ENCODE peak calls at places on chromosomes 12 and 14, in four cellular contexts. One of them, this sample, is unnamed.

GRCh38 chr12:61220337-61220736 is 1039.9 kb upstream of the USP15 start:
- DNase-seq in T follicular helper cell: no peak
- DNase-seq in ovary: no peak
- DNase-seq in MV-4-11: no peak
- DNase-seq in this sample: no peak

GRCh38 chr12:115374480-115375187 is 690.7 kb upstream of the TBX3 start:
- DNase-seq in ovary: no peak
- DNase-seq in MV-4-11: no peak
- DNase-seq in T follicular helper cell: no peak
- DNase-seq in this sample: no peak

GRCh38 chr12:24617471-24617870 is 331.4 kb downstream of the BCAT1 start:
- DNase-seq in ovary: no peak
- DNase-seq in T follicular helper cell: no peak
- DNase-seq in MV-4-11: no peak
- DNase-seq in this sample: no peak

GRCh38 chr12:93702707-93703305 is 25.6 kb downstream of the CRADD start:
- DNase-seq in ovary: no peak
- DNase-seq in MV-4-11: no peak
- DNase-seq in T follicular helper cell: no peak
- DNase-seq in this sample: no peak

GRCh38 chr12:126397071-126397571 is 1331.9 kb downstream of the AACS start:
- DNase-seq in MV-4-11: peak
- DNase-seq in ovary: no peak
- DNase-seq in T follicular helper cell: no peak
- DNase-seq in this sample: no peak

GRCh38 chr14:66443158-66443695 is 42.9 kb upstream of the CCDC196 start:
- DNase-seq in MV-4-11: no peak
- DNase-seq in ovary: no peak
- DNase-seq in T follicular helper cell: no peak
- DNase-seq in this sample: no peak

GRCh38 chr14:67526676-67527459 is 6.2 kb upstream of the PLEKHH1 start:
- DNase-seq in MV-4-11: peak
- DNase-seq in ovary: no peak
- DNase-seq in T follicular helper cell: no peak
- DNase-seq in this sample: peak

GRCh38 chr14:41235466-41235865 is 371.2 kb upstream of the LRFN5 start:
- DNase-seq in T follicular helper cell: no peak
- DNase-seq in MV-4-11: no peak
- DNase-seq in ovary: no peak
- DNase-seq in this sample: no peak

GRCh38 chr12:70032076-70032475 is 207.0 kb downstream of the MYRFL start:
- DNase-seq in MV-4-11: peak
- DNase-seq in ovary: no peak
- DNase-seq in T follicular helper cell: no peak
- DNase-seq in this sample: no peak

GRCh38 chr12:101667591-101667990 is 29.8 kb upstream of the CHPT1 start:
- DNase-seq in T follicular helper cell: no peak
- DNase-seq in ovary: no peak
- DNase-seq in MV-4-11: no peak
- DNase-seq in this sample: no peak

GRCh38 chr12:80869264-80869663 is 68.5 kb downstream of the LIN7A start:
- DNase-seq in MV-4-11: no peak
- DNase-seq in ovary: no peak
- DNase-seq in T follicular helper cell: no peak
- DNase-seq in this sample: no peak

GRCh38 chr14:91059576-91060471 is 617 bp downstream of the RPS6KA5 start:
- DNase-seq in MV-4-11: peak
- DNase-seq in T follicular helper cell: peak
- DNase-seq in ovary: peak
- DNase-seq in this sample: peak

GRCh38 chr12:51307655-51308593 is 16.1 kb downstream of the BIN2 start:
- DNase-seq in MV-4-11: no peak
- DNase-seq in ovary: no peak
- DNase-seq in T follicular helper cell: no peak
- DNase-seq in this sample: no peak

GRCh38 chr14:70754989-70755388 is 54.3 kb downstream of the MAP3K9 start:
- DNase-seq in T follicular helper cell: no peak
- DNase-seq in MV-4-11: no peak
- DNase-seq in ovary: no peak
- DNase-seq in this sample: no peak

GRCh38 chr14:29926701-29927595 is 699 bp downstream of the PRKD1 start:
- DNase-seq in T follicular helper cell: no peak
- DNase-seq in MV-4-11: no peak
- DNase-seq in ovary: peak
- DNase-seq in this sample: no peak

GRCh38 chr12:130613831-130614230 is 102.3 kb downstream of the RIMBP2 start:
- DNase-seq in MV-4-11: no peak
- DNase-seq in ovary: no peak
- DNase-seq in T follicular helper cell: no peak
- DNase-seq in this sample: no peak

GRCh38 chr12:121182222-121182896 is 27.6 kb upstream of the P2RX4 start:
- DNase-seq in T follicular helper cell: no peak
- DNase-seq in ovary: no peak
- DNase-seq in MV-4-11: no peak
- DNase-seq in this sample: no peak

GRCh38 chr12:112167728-112168525 is 42.6 kb downstream of the TRAFD1 start:
- DNase-seq in ovary: no peak
- DNase-seq in T follicular helper cell: no peak
- DNase-seq in MV-4-11: no peak
- DNase-seq in this sample: no peak

GRCh38 chr14:22333408-22334274 is 255.4 kb downstream of the DAD1 start:
- DNase-seq in ovary: no peak
- DNase-seq in MV-4-11: no peak
- DNase-seq in T follicular helper cell: no peak
- DNase-seq in this sample: no peak

GRCh38 chr12:51460519-51460918 is 35.9 kb downstream of the SLC4A8 start:
- DNase-seq in ovary: no peak
- DNase-seq in T follicular helper cell: no peak
- DNase-seq in MV-4-11: no peak
- DNase-seq in this sample: no peak

GRCh38 chr14:28879571-28879970 is 113.0 kb downstream of the FOXG1 start:
- DNase-seq in ovary: no peak
- DNase-seq in T follicular helper cell: no peak
- DNase-seq in MV-4-11: no peak
- DNase-seq in this sample: no peak

GRCh38 chr12:3257411-3257810 is 180.2 kb downstream of the TSPAN9 start:
- DNase-seq in ovary: no peak
- DNase-seq in T follicular helper cell: no peak
- DNase-seq in MV-4-11: no peak
- DNase-seq in this sample: no peak

GRCh38 chr12:123860369-123860768 is 98.3 kb downstream of the DNAH10 start:
- DNase-seq in ovary: no peak
- DNase-seq in MV-4-11: no peak
- DNase-seq in T follicular helper cell: no peak
- DNase-seq in this sample: no peak

GRCh38 chr14:100345711-100346110 is 22.6 kb downstream of the SLC25A47 start:
- DNase-seq in T follicular helper cell: no peak
- DNase-seq in ovary: no peak
- DNase-seq in MV-4-11: no peak
- DNase-seq in this sample: no peak

GRCh38 chr12:93773122-93773871 is 96.1 kb downstream of the CRADD start:
- DNase-seq in T follicular helper cell: no peak
- DNase-seq in ovary: no peak
- DNase-seq in MV-4-11: peak
- DNase-seq in this sample: peak

GRCh38 chr14:103931422-103931821 is 3.2 kb downstream of the TDRD9 start:
- DNase-seq in MV-4-11: peak
- DNase-seq in T follicular helper cell: no peak
- DNase-seq in ovary: no peak
- DNase-seq in this sample: peak

GRCh38 chr12:132154941-132155770 is 10.9 kb downstream of the NOC4L start:
- DNase-seq in MV-4-11: no peak
- DNase-seq in ovary: no peak
- DNase-seq in T follicular helper cell: no peak
- DNase-seq in this sample: no peak

GRCh38 chr12:109185441-109185840 is 69.1 kb downstream of the ACACB start:
- DNase-seq in ovary: no peak
- DNase-seq in MV-4-11: no peak
- DNase-seq in T follicular helper cell: no peak
- DNase-seq in this sample: no peak

GRCh38 chr14:103576371-103577024 is 13.7 kb downstream of the COA8 start:
- DNase-seq in MV-4-11: no peak
- DNase-seq in T follicular helper cell: no peak
- DNase-seq in ovary: peak
- DNase-seq in this sample: no peak

GRCh38 chr14:65723348-65723747 is 310.8 kb downstream of the FUT8 start:
- DNase-seq in MV-4-11: no peak
- DNase-seq in T follicular helper cell: no peak
- DNase-seq in ovary: no peak
- DNase-seq in this sample: no peak

GRCh38 chr14:61196792-61197191 is 84.3 kb downstream of the TMEM30B start:
- DNase-seq in T follicular helper cell: no peak
- DNase-seq in ovary: no peak
- DNase-seq in MV-4-11: no peak
- DNase-seq in this sample: no peak

GRCh38 chr14:89702151-89702936 is 252.2 kb downstream of the EFCAB11 start:
- DNase-seq in T follicular helper cell: no peak
- DNase-seq in MV-4-11: no peak
- DNase-seq in ovary: peak
- DNase-seq in this sample: no peak